ENCODE peak calls at places on chromosomes 11 and 22, in six cellular contexts. C is tibial artery, Q is BE2C, F is foreskin fibroblast, N is psoas muscle, A is Calu3. Z is an unnamed sample.
A peak's percentile ranks its signal among the peaks of the same experiment; 100 is the strongest.

GRCh38 chr11:77672276-77672675 is 34.7 kb upstream of the CLNS1A start:
- DNase-seq in A (no peak), Q (no peak), N (no peak), F (peak; percentile 90), C (no peak), Z (no peak)

GRCh38 chr11:99916078-99916477 is 771.0 kb upstream of the ARHGAP42 start:
- DNase-seq in A (no peak), F (no peak), N (no peak), C (no peak), Q (no peak), Z (no peak)

GRCh38 chr11:2160736-2161259 is at the start of gene INS:
- DNase-seq in N (no peak), A (no peak), F (no peak), Q (no peak), C (no peak), Z (no peak)

GRCh38 chr11:61488651-61489291 is 19.8 kb upstream of the LRRC10B start:
- DNase-seq in A (peak; percentile 27), F (no peak), Q (peak; percentile 42), N (peak; percentile 81), C (peak; percentile 71), Z (no peak)

GRCh38 chr11:101907826-101908225 is 7.0 kb upstream of the CEP126 start:
- DNase-seq in F (no peak), C (no peak), Q (no peak), A (no peak), N (no peak), Z (no peak)

GRCh38 chr11:92811341-92811740 is 158.1 kb upstream of the MTNR1B start:
- DNase-seq in Q (no peak), C (no peak), A (no peak), N (no peak), F (no peak), Z (no peak)

GRCh38 chr11:82718307-82718706 is 15.4 kb downstream of the FAM181B start:
- DNase-seq in C (no peak), F (peak; percentile 35), N (no peak), A (peak; percentile 5), Q (peak; percentile 45), Z (no peak)

GRCh38 chr11:32081129-32081641 is 9.7 kb upstream of the RCN1 start:
- DNase-seq in N (no peak), C (no peak), A (no peak), F (peak; percentile 83), Q (no peak), Z (no peak)

GRCh38 chr11:130390071-130390758 is 38.2 kb downstream of the ADAMTS8 start:
- DNase-seq in A (peak; percentile 25), F (peak; percentile 69), C (no peak), Q (no peak), N (no peak), Z (no peak)

GRCh38 chr11:44950625-44951472 is at the start of gene TP53I11:
- DNase-seq in Q (peak; percentile 60), F (peak; percentile 33), A (peak; percentile 66), C (peak; percentile 71), N (peak; percentile 90), Z (peak; percentile 71)

GRCh38 chr11:120622189-120622912 is 110.8 kb downstream of the GRIK4 start:
- DNase-seq in Q (peak; percentile 40), C (no peak), F (no peak), A (no peak), N (peak; percentile 58), Z (no peak)

GRCh38 chr22:19755145-19755710 is 5.3 kb upstream of the TBX1 start:
- DNase-seq in F (no peak), N (no peak), C (no peak), A (no peak), Q (no peak), Z (no peak)

GRCh38 chr11:30631148-30631547 is 45.0 kb upstream of the MPPED2 start:
- DNase-seq in F (no peak), N (no peak), C (no peak), Q (no peak), A (no peak), Z (no peak)

GRCh38 chr22:22901578-22902218 is 14.1 kb downstream of the IGLL5 start:
- DNase-seq in C (no peak), F (no peak), Q (no peak), A (no peak), N (peak; percentile 4), Z (no peak)

GRCh38 chr11:9461760-9462134 is 935 bp downstream of the ZNF143 start:
- DNase-seq in A (no peak), N (no peak), Q (no peak), C (no peak), F (no peak), Z (no peak)

GRCh38 chr22:32710896-32711295 is 90.6 kb upstream of the TIMP3 start:
- DNase-seq in Q (no peak), F (no peak), A (no peak), N (no peak), C (no peak), Z (no peak)

GRCh38 chr22:39309364-39309861 is 10.0 kb downstream of the RPL3 start:
- DNase-seq in A (peak; percentile 57), Q (no peak), F (no peak), N (no peak), C (no peak), Z (no peak)

GRCh38 chr22:39311592-39312400 is 7.6 kb downstream of the RPL3 start:
- DNase-seq in N (no peak), Q (no peak), C (no peak), F (no peak), A (no peak), Z (no peak)

GRCh38 chr22:39309881-39310714 is 9.3 kb downstream of the RPL3 start:
- DNase-seq in A (no peak), Q (no peak), C (no peak), N (no peak), F (peak; percentile 75), Z (no peak)

GRCh38 chr22:39306456-39307361 is 12.7 kb downstream of the RPL3 start:
- DNase-seq in N (no peak), C (peak; percentile 54), F (no peak), A (peak; percentile 62), Q (peak; percentile 56), Z (no peak)

DNA sequence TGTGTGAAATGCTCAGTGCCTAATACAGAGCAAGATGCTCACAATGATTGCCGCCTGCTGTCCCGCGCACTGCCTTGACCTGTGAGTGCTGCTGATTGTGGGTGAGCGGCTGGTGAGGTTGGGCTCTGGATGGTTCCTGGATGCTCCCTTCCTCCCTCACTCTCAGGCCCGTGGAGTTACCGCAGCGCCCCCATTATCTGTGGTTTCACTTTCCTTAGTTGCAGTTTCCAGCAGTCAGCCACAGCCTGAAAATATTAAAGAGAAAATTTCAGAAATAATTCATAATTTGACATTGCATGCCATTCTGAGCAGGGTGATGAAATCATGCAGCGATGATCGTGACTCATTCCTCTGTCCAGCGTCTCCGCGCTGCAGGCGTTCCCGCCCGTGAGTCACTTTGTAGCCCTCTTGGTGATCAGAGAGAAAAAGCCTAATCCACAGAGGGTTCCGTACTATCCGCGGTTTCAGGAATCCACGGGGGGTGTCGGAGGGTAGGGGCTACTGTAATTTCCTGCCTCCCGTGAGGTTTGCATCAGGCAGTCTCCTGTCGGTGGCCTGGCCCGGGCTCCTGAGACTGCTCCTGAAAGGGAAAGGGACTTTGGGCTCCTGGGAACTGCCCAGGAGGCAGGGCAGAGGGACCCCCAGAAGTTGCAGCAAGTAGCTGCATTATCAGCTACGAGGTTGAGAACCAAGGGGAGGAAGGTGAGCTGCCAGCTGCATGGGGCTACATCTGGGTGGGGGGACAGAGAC is 10.6 kb downstream of the RPL3 start:
- DNase-seq in F (peak; percentile 92), A (peak; percentile 79), Q (no peak), C (peak; percentile 85), N (peak; percentile 85), Z (no peak)
- TF ChIP-seq CTCF in F (peak; percentile 11), A (no peak), Q (no peak), C (no peak), N (no peak), Z (no peak)

GRCh38 chr11:89498845-89499448 is 7.8 kb upstream of the NOX4 start:
- DNase-seq in F (no peak), C (no peak), N (no peak), A (peak; percentile 6), Q (no peak), Z (no peak)
- TF ChIP-seq CTCF in F (no peak), C (no peak), N (no peak), A (peak; percentile 51), Q (peak; percentile 28), Z (no peak)

GRCh38 chr11:13535819-13536218 is 40.0 kb upstream of the PTH start:
- DNase-seq in C (no peak), Q (no peak), N (no peak), A (no peak), F (no peak), Z (no peak)
- TF ChIP-seq CTCF in C (no peak), Q (peak; percentile 20), N (no peak), A (no peak), F (no peak), Z (no peak)

GRCh38 chr11:17770048-17770652 is 35.6 kb downstream of the KCNC1 start:
- DNase-seq in N (peak; percentile 55), A (peak; percentile 43), Q (peak; percentile 17), C (no peak), F (no peak), Z (no peak)
- TF ChIP-seq CTCF in N (peak; percentile 9), A (no peak), Q (peak; percentile 19), C (no peak), F (no peak), Z (no peak)

GRCh38 chr22:44003016-44003775 is 20.9 kb upstream of the PARVB start:
- DNase-seq in N (no peak), Q (no peak), C (no peak), A (no peak), F (no peak), Z (no peak)

GRCh38 chr22:44002324-44002723 is 21.8 kb upstream of the PARVB start:
- DNase-seq in A (no peak), N (no peak), C (no peak), F (no peak), Q (no peak), Z (no peak)

GRCh38 chr22:44005524-44005923 is 18.6 kb upstream of the PARVB start:
- DNase-seq in N (no peak), Q (no peak), F (no peak), C (no peak), A (no peak), Z (no peak)

GRCh38 chr22:44000123-44000522 is 24.0 kb upstream of the PARVB start:
- DNase-seq in N (no peak), A (no peak), F (no peak), C (no peak), Q (no peak), Z (no peak)

DNA sequence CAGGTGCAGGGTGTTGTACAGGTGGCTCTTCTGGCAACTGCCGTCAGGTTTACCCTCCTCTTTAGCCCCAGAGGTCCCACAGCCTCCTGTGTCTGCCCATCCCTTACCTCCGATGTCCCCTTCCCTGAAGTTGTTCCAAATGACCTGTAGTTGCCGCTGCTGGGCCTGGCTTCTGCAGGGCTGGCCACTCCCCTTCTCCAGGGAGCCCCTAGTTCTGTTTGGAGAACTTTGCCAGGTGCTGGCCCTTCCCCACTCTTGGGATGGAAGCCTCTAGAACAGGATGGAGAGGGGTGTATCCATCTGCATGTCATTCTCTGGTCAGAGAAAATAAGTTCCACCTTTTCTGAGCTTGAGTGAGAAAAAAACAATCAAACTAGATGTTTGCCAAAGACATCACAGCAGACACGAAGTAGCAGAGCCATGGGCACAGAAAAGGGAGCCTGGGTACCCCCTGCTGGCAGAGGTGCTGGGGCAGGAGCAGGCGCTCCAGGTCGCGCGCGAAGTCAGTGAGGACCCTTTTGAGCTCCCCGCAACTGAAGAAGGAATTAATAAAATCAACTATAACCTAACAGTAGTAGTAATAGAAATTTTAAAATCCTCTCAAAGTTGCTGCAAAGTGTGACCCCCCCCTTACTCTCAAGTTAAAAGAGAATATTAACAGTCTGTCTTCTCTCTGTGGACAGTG is 20.2 kb upstream of the PARVB start:
- DNase-seq in N (no peak), Q (no peak), A (no peak), F (no peak), C (no peak), Z (no peak)
- TF ChIP-seq CTCF in N (no peak), Q (peak; percentile 44), A (no peak), F (no peak), C (no peak), Z (no peak)

Z was measured in D721Med.